ENCODE peak calls at places on chromosomes 13 and 19, in ten cellular contexts. X, K, S, A, C, F, M, I, E and O are unnamed samples.

GRCh38 chr19:11252665-11253355 is 9.5 kb downstream of the DOCK6 start:
- DNase-seq in X (no peak), K (no peak), S (no peak), A (no peak), C (no peak), F (no peak), M (no peak), I (no peak), E (no peak), O (no peak)

GRCh38 chr19:55581145-55581827 is 638 bp upstream of the ZNF579 start:
- DNase-seq in X (peak; percentile 39), K (no peak), S (no peak), A (no peak), C (peak; percentile 50), F (no peak), M (no peak), I (no peak), E (peak; percentile 17), O (no peak)

GRCh38 chr13:41700790-41701310 is 243.5 kb downstream of the RGCC start:
- DNase-seq in X (no peak), K (peak; percentile 69), S (no peak), A (no peak), C (peak; percentile 55), F (no peak), M (peak; percentile 28), I (peak; percentile 72), E (peak; percentile 85), O (no peak)

GRCh38 chr13:27607125-27607524 is 13.2 kb downstream of the LNX2 start:
- DNase-seq in X (no peak), K (peak; percentile 83), S (no peak), A (no peak), C (no peak), F (no peak), M (peak; percentile 89), I (peak; percentile 85), E (peak; percentile 65), O (peak; percentile 76)

GRCh38 chr19:31416548-31416947 is 67.3 kb upstream of the TSHZ3 start:
- DNase-seq in X (no peak), K (no peak), S (no peak), A (no peak), C (no peak), F (no peak), M (no peak), I (no peak), E (no peak), O (no peak)

GRCh38 chr13:28449826-28450773 is 44.8 kb downstream of the FLT1 start:
- DNase-seq in X (no peak), K (no peak), S (no peak), A (no peak), C (no peak), F (no peak), M (no peak), I (no peak), E (no peak), O (no peak)

GRCh38 chr13:32022292-32022691 is 9.3 kb upstream of the FRY start:
- DNase-seq in X (no peak), K (no peak), S (no peak), A (no peak), C (no peak), F (no peak), M (no peak), I (no peak), E (no peak), O (no peak)

GRCh38 chr13:113597386-113598080 is 13.0 kb downstream of the TFDP1 start:
- DNase-seq in X (no peak), K (no peak), S (no peak), A (no peak), C (peak; percentile 10), F (no peak), M (no peak), I (no peak), E (no peak), O (peak; percentile 17)

GRCh38 chr13:30429721-30430694 is 7.7 kb downstream of the UBE2L5 start:
- DNase-seq in X (no peak), K (peak; percentile 81), S (no peak), A (no peak), C (no peak), F (no peak), M (peak; percentile 84), I (peak; percentile 95), E (peak; percentile 89), O (no peak)

GRCh38 chr19:54875506-54875905 is 1.5 kb downstream of the FCAR start:
- DNase-seq in X (no peak), K (no peak), S (no peak), A (no peak), C (no peak), F (no peak), M (no peak), I (no peak), E (no peak), O (no peak)

GRCh38 chr19:49094505-49095482 is 9.5 kb downstream of the SNRNP70 start:
- DNase-seq in X (peak; percentile 73), K (no peak), S (no peak), A (peak; percentile 58), C (no peak), F (peak; percentile 11), M (no peak), I (no peak), E (no peak), O (peak; percentile 58)

GRCh38 chr13:54185785-54186184 is 1157.2 kb downstream of the OLFM4 start:
- DNase-seq in X (no peak), K (no peak), S (no peak), A (no peak), C (no peak), F (no peak), M (no peak), I (no peak), E (peak; percentile 24), O (no peak)

GRCh38 chr19:5326986-5327623 is 13.5 kb downstream of the PTPRS start:
- DNase-seq in X (no peak), K (no peak), S (no peak), A (no peak), C (no peak), F (no peak), M (no peak), I (no peak), E (no peak), O (no peak)

GRCh38 chr13:36163809-36164308 is 32.7 kb upstream of the DCLK1 start:
- DNase-seq in X (peak; percentile 58), K (peak; percentile 89), S (no peak), A (peak; percentile 51), C (peak; percentile 83), F (no peak), M (peak; percentile 95), I (peak; percentile 96), E (peak; percentile 99), O (no peak)
- TF ChIP-seq CTCF in X (no peak), K (no peak), S (no peak), A (no peak), C (no peak), F (no peak), M (no peak), I (no peak), E (no peak), O (no peak)

GRCh38 chr13:102197193-102197592 is 204.7 kb downstream of the FGF14 start:
- DNase-seq in X (no peak), K (no peak), S (no peak), A (no peak), C (no peak), F (no peak), M (no peak), I (peak; percentile 29), E (peak; percentile 57), O (no peak)
- TF ChIP-seq CTCF in X (no peak), K (peak; percentile 10), S (no peak), A (no peak), C (no peak), F (no peak), M (peak; percentile 54), I (peak; percentile 48), E (peak; percentile 37), O (no peak)

GRCh38 chr13:106796280-106797047 is 228.5 kb upstream of the ARGLU1 start:
- DNase-seq in X (no peak), K (peak; percentile 2), S (no peak), A (no peak), C (no peak), F (no peak), M (no peak), I (no peak), E (no peak), O (no peak)

GRCh38 chr13:106797081-106797640 is 229.2 kb upstream of the ARGLU1 start:
- DNase-seq in X (no peak), K (no peak), S (no peak), A (no peak), C (no peak), F (no peak), M (no peak), I (no peak), E (no peak), O (peak; percentile 27)

GRCh38 chr13:106795847-106796246 is 227.9 kb upstream of the ARGLU1 start:
- DNase-seq in X (no peak), K (peak; percentile 10), S (no peak), A (no peak), C (no peak), F (no peak), M (peak; percentile 4), I (no peak), E (no peak), O (no peak)

GRCh38 chr13:106802917-106803316 is 235.0 kb upstream of the ARGLU1 start:
- DNase-seq in X (no peak), K (no peak), S (no peak), A (no peak), C (no peak), F (no peak), M (no peak), I (no peak), E (no peak), O (no peak)

GRCh38 chr13:106799731-106800335 is 231.9 kb upstream of the ARGLU1 start:
- DNase-seq in X (no peak), K (no peak), S (no peak), A (no peak), C (no peak), F (no peak), M (no peak), I (no peak), E (no peak), O (no peak)
- TF ChIP-seq CTCF in X (no peak), K (no peak), S (no peak), A (no peak), C (no peak), F (no peak), M (no peak), I (no peak), E (no peak), O (no peak)

GRCh38 chr19:29664753-29665214 is 477 bp upstream of the PLEKHF1 start:
- DNase-seq in X (no peak), K (no peak), S (no peak), A (no peak), C (no peak), F (no peak), M (no peak), I (no peak), E (no peak), O (no peak)
- TF ChIP-seq CTCF in X (no peak), K (no peak), S (no peak), A (peak; percentile 32), C (no peak), F (peak; percentile 18), M (peak; percentile 3), I (no peak), E (no peak), O (no peak)

DNA sequence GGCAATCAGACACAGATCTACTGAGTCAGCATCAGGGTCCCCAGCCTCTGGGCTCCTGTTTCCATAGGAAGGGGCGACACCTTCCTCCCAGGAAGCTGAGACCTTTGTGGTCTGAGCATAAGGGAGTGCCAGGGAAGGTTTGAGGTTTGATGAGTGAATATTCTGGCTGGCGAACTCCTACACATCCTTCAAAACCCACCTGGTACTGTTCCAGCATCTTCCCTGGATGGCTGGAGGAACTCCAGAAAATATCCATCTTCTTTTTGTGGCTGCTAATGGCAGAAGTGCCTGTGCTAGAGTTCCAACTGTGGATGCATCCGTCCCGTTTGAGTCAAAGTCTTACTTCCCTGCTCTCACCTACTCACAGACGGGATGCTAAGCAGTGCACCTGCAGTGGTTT is 9.2 kb downstream of the INSL3 start:
- DNase-seq in X (no peak), K (no peak), S (no peak), A (no peak), C (no peak), F (no peak), M (no peak), I (no peak), E (no peak), O (no peak)
- TF ChIP-seq CTCF in X (no peak), K (no peak), S (no peak), A (no peak), C (no peak), F (no peak), M (no peak), I (no peak), E (no peak), O (no peak)